ENCODE peak calls at places on chromosomes 12 and 14, in seven cellular contexts. K is HT1080, Q is prostate gland, M is GM03348, F is GM18507, I is GM10248, G is fibroblast of lung. P is an unnamed sample.

GRCh38 chr12:83123039-83123438 is 436.3 kb downstream of the TMTC2 start:
- DNase-seq in K (no peak), Q (no peak), M (peak), F (no peak), I (no peak), G (no peak), P (no peak)

GRCh38 chr12:31323466-31324115 is 2.4 kb downstream of the SINHCAF start:
- DNase-seq in K (peak), Q (peak), M (no peak), F (no peak), I (peak), G (peak), P (no peak)

GRCh38 chr14:50944647-50945413 is 547 bp upstream of the PYGL start:
- DNase-seq in K (peak), Q (peak), M (peak), F (no peak), I (peak), G (peak), P (no peak)

GRCh38 chr14:71400821-71401447 is 493.7 kb downstream of the PCNX1 start:
- DNase-seq in K (peak), Q (no peak), M (peak), F (no peak), I (no peak), G (peak), P (no peak)

GRCh38 chr12:93009533-93009932 is 80.4 kb upstream of the EEA1 start:
- DNase-seq in K (no peak), Q (no peak), M (no peak), F (no peak), I (peak), G (no peak), P (no peak)

GRCh38 chr14:86799244-86799647 is 1193.7 kb downstream of the GALC start:
- DNase-seq in K (peak), Q (no peak), M (peak), F (no peak), I (no peak), G (peak), P (peak)

GRCh38 chr12:20214286-20214685 is 154.1 kb upstream of the PDE3A start:
- DNase-seq in K (no peak), Q (no peak), M (no peak), F (no peak), I (no peak), G (peak), P (no peak)

GRCh38 chr12:4584281-4584680 is 22.3 kb downstream of the DYRK4 start:
- DNase-seq in K (no peak), Q (no peak), M (no peak), F (no peak), I (no peak), G (no peak), P (no peak)

P was measured in AG20443.